ENCODE peak calls at places on chromosomes 13 and 19, in seven cellular contexts. Y is NCI-H774; M is astrocyte of the spinal cord; G is posterior vena cava; D is stimulated activated CD8-positive, alpha-beta memory T cell treated with anti-CD3 and anti-CD28 coated beads, Interleukin-15, amount 100 ng/mL, for 1 hour; I is ELR; W is stimulated activated CD4-positive, alpha-beta T cell treated with anti-CD3 and anti-CD28 coated beads, Interleukin-4, amount 100 ng/mL, for 48 hours. T is an unnamed sample.

GRCh38 chr19:39771751-39772150 is 6.9 kb upstream of the LEUTX start:
- DNase-seq in M (no peak), G (no peak), W (no peak), I (no peak), Y (no peak), D (no peak), T (no peak)

GRCh38 chr13:74056829-74057564 is 77.2 kb downstream of the KLF12 start:
- DNase-seq in M (no peak), D (no peak), Y (no peak), G (peak; percentile 82), W (no peak), I (no peak), T (no peak)

GRCh38 chr13:33137726-33138125 is 121.5 kb downstream of the KL start:
- DNase-seq in Y (no peak), I (no peak), M (no peak), D (no peak), W (no peak), G (no peak), T (no peak)

GRCh38 chr19:33795370-33796163 is 1.1 kb upstream of the KCTD15 start:
- DNase-seq in I (peak; percentile 72), D (no peak), W (peak; percentile 48), Y (peak; percentile 55), M (peak; percentile 88), G (peak; percentile 94), T (peak; percentile 89)

GRCh38 chr13:113558461-113558860 is 26.1 kb upstream of the TFDP1 start:
- DNase-seq in M (no peak), Y (no peak), D (no peak), I (no peak), G (peak; percentile 18), W (no peak), T (no peak)

GRCh38 chr19:35461050-35461449 is 13.0 kb downstream of the FFAR2 start:
- DNase-seq in G (peak; percentile 53), M (no peak), I (no peak), W (no peak), Y (no peak), D (no peak), T (no peak)

GRCh38 chr19:3549816-3550215 is 7.6 kb downstream of the MFSD12 start:
- DNase-seq in Y (no peak), G (no peak), D (no peak), W (no peak), M (no peak), I (no peak), T (no peak)

GRCh38 chr13:73074101-73074500 is 15.3 kb downstream of the KLF5 start:
- DNase-seq in Y (no peak), W (no peak), M (no peak), G (no peak), I (no peak), D (no peak), T (no peak)

GRCh38 chr13:57813641-57814040 is 182.1 kb downstream of the PCDH17 start:
- DNase-seq in Y (no peak), G (no peak), W (no peak), M (no peak), D (no peak), I (no peak), T (no peak)

GRCh38 chr13:113053801-113054604 is 51.6 kb upstream of the F7 start:
- DNase-seq in Y (no peak), D (no peak), G (peak; percentile 72), M (no peak), I (no peak), W (no peak), T (no peak)

GRCh38 chr19:44512326-44513298 is 12.3 kb upstream of the ZNF180 start:
- DNase-seq in Y (no peak), G (no peak), I (peak; percentile 66), M (peak; percentile 14), D (no peak), W (peak; percentile 12), T (peak; percentile 31)

GRCh38 chr13:96946709-96947311 is 47.5 kb downstream of the OXGR1 start:
- DNase-seq in D (no peak), G (no peak), Y (no peak), M (no peak), I (no peak), W (no peak), T (no peak)

GRCh38 chr19:9054768-9055167 is 32.1 kb upstream of the OR1M1 start:
- DNase-seq in I (no peak), M (no peak), W (no peak), Y (no peak), G (no peak), D (no peak), T (no peak)

GRCh38 chr19:14394167-14394566 is 12.9 kb downstream of the ADGRE5 start:
- DNase-seq in G (no peak), I (no peak), W (no peak), Y (no peak), M (no peak), D (no peak), T (no peak)

GRCh38 chr19:18599485-18599884 is 7.1 kb downstream of the CRLF1 start:
- DNase-seq in I (no peak), M (no peak), G (no peak), W (no peak), Y (no peak), D (no peak), T (no peak)

GRCh38 chr13:113205428-113205931 is 3.0 kb downstream of the PCID2 start:
- DNase-seq in G (no peak), I (no peak), W (no peak), M (peak; percentile 56), Y (no peak), D (no peak), T (no peak)

GRCh38 chr19:40599331-40600085 is 1.7 kb upstream of the LTBP4 start:
- DNase-seq in D (no peak), I (peak; percentile 22), W (no peak), Y (no peak), M (no peak), G (peak; percentile 77), T (no peak)

GRCh38 chr13:50593228-50593627 is 250.3 kb downstream of the DLEU7 start:
- DNase-seq in D (no peak), W (no peak), Y (no peak), I (peak; percentile 42), G (no peak), M (peak; percentile 14), T (no peak)

GRCh38 chr13:111626371-111627305 is 306.2 kb downstream of the TEX29 start:
- DNase-seq in D (no peak), M (no peak), Y (no peak), G (no peak), W (no peak), I (no peak), T (no peak)

GRCh38 chr19:46049597-46049996 is 8.8 kb upstream of the IGFL4 start:
- DNase-seq in I (no peak), Y (no peak), G (no peak), D (no peak), M (no peak), W (peak; percentile 4), T (peak; percentile 5)

GRCh38 chr19:51572415-51572814 is 1.3 kb downstream of the ZNF175 start:
- DNase-seq in I (peak; percentile 53), W (no peak), M (no peak), G (no peak), Y (no peak), D (no peak), T (no peak)

GRCh38 chr19:46426035-46426505 is 2.7 kb downstream of the PNMA8C start:
- DNase-seq in W (no peak), M (peak; percentile 32), D (no peak), G (no peak), Y (no peak), I (peak; percentile 35), T (no peak)

GRCh38 chr19:42285546-42285945 is 16.4 kb upstream of the PRR19 start:
- DNase-seq in W (no peak), G (no peak), M (no peak), D (no peak), Y (no peak), I (no peak), T (peak; percentile 54)

GRCh38 chr13:24851546-24851945 is 87.6 kb downstream of the RNF17 start:
- DNase-seq in G (no peak), W (no peak), Y (no peak), M (no peak), D (no peak), I (peak; percentile 4), T (no peak)

GRCh38 chr19:35346193-35347052 is 1.3 kb upstream of the FFAR1 start:
- DNase-seq in M (no peak), Y (no peak), I (no peak), D (peak; percentile 48), W (peak; percentile 61), G (peak; percentile 83), T (peak; percentile 66)

GRCh38 chr19:13146763-13147563 is 3.2 kb downstream of the STX10 start:
- DNase-seq in W (no peak), G (no peak), Y (no peak), D (no peak), I (peak; percentile 45), M (no peak), T (no peak)

GRCh38 chr13:100707818-100708740 is 33.5 kb upstream of the TMTC4 start:
- DNase-seq in D (no peak), I (no peak), Y (no peak), W (peak; percentile 13), G (no peak), M (peak; percentile 86), T (no peak)

T was measured in OCI-LY7.